ENCODE peak calls at places on chromosomes 2 and 18, in six cellular contexts. One of them, this sample, is unnamed.

GRCh38 chr18:5057348-5058012 is 139.6 kb downstream of the AKAIN1 start:
- DNase-seq in stimulated activated CD8-positive, alpha-beta memory T cell treated with anti-CD3 and anti-CD28 coated beads, Interleukin-2, amount 100 ng/mL, for 48 hours: peak
- DNase-seq in nucleus accumbens: peak
- DNase-seq in GM23338: peak
- DNase-seq in EH: peak
- DNase-seq in BE2C: peak
- DNase-seq in this sample: peak

GRCh38 chr2:130727286-130727924 is 1.5 kb upstream of the GPR148 start:
- DNase-seq in GM23338: peak
- DNase-seq in EH: peak
- DNase-seq in BE2C: peak
- DNase-seq in stimulated activated CD8-positive, alpha-beta memory T cell treated with anti-CD3 and anti-CD28 coated beads, Interleukin-2, amount 100 ng/mL, for 48 hours: peak
- DNase-seq in nucleus accumbens: peak
- DNase-seq in this sample: peak

GRCh38 chr2:202069189-202070050 is 3.6 kb upstream of the KIAA2012 start:
- DNase-seq in stimulated activated CD8-positive, alpha-beta memory T cell treated with anti-CD3 and anti-CD28 coated beads, Interleukin-2, amount 100 ng/mL, for 48 hours: no peak
- DNase-seq in nucleus accumbens: no peak
- DNase-seq in BE2C: no peak
- DNase-seq in GM23338: no peak
- DNase-seq in EH: no peak
- DNase-seq in this sample: no peak

GRCh38 chr2:27655155-27655951 is 8.1 kb downstream of the SUPT7L start:
- DNase-seq in stimulated activated CD8-positive, alpha-beta memory T cell treated with anti-CD3 and anti-CD28 coated beads, Interleukin-2, amount 100 ng/mL, for 48 hours: no peak
- DNase-seq in GM23338: peak
- DNase-seq in nucleus accumbens: no peak
- DNase-seq in BE2C: no peak
- DNase-seq in EH: peak
- DNase-seq in this sample: peak

GRCh38 chr2:118292991-118293390 is 204.7 kb downstream of the INSIG2 start:
- DNase-seq in nucleus accumbens: no peak
- DNase-seq in stimulated activated CD8-positive, alpha-beta memory T cell treated with anti-CD3 and anti-CD28 coated beads, Interleukin-2, amount 100 ng/mL, for 48 hours: no peak
- DNase-seq in EH: peak
- DNase-seq in BE2C: no peak
- DNase-seq in GM23338: no peak
- DNase-seq in this sample: no peak

GRCh38 chr2:30404354-30405265 is 42.4 kb upstream of the LCLAT1 start:
- DNase-seq in nucleus accumbens: no peak
- DNase-seq in EH: peak
- DNase-seq in GM23338: peak
- DNase-seq in stimulated activated CD8-positive, alpha-beta memory T cell treated with anti-CD3 and anti-CD28 coated beads, Interleukin-2, amount 100 ng/mL, for 48 hours: no peak
- DNase-seq in BE2C: no peak
- DNase-seq in this sample: peak

GRCh38 chr2:236081171-236081570 is 87.0 kb downstream of the GBX2 start:
- DNase-seq in nucleus accumbens: no peak
- DNase-seq in GM23338: no peak
- DNase-seq in BE2C: no peak
- DNase-seq in EH: no peak
- DNase-seq in stimulated activated CD8-positive, alpha-beta memory T cell treated with anti-CD3 and anti-CD28 coated beads, Interleukin-2, amount 100 ng/mL, for 48 hours: no peak
- DNase-seq in this sample: no peak

GRCh38 chr2:96526615-96527014 is 9.9 kb upstream of the ARID5A start:
- DNase-seq in GM23338: no peak
- DNase-seq in nucleus accumbens: no peak
- DNase-seq in BE2C: no peak
- DNase-seq in stimulated activated CD8-positive, alpha-beta memory T cell treated with anti-CD3 and anti-CD28 coated beads, Interleukin-2, amount 100 ng/mL, for 48 hours: no peak
- DNase-seq in EH: no peak
- DNase-seq in this sample: no peak

GRCh38 chr2:53610260-53610659 is 157.3 kb upstream of the CHAC2 start:
- DNase-seq in EH: no peak
- DNase-seq in nucleus accumbens: no peak
- DNase-seq in stimulated activated CD8-positive, alpha-beta memory T cell treated with anti-CD3 and anti-CD28 coated beads, Interleukin-2, amount 100 ng/mL, for 48 hours: no peak
- DNase-seq in BE2C: no peak
- DNase-seq in GM23338: no peak
- DNase-seq in this sample: no peak

GRCh38 chr18:46264255-46264654 is 160.1 kb downstream of the HAUS1 start:
- DNase-seq in EH: peak
- DNase-seq in GM23338: peak
- DNase-seq in BE2C: no peak
- DNase-seq in nucleus accumbens: no peak
- DNase-seq in stimulated activated CD8-positive, alpha-beta memory T cell treated with anti-CD3 and anti-CD28 coated beads, Interleukin-2, amount 100 ng/mL, for 48 hours: no peak
- DNase-seq in this sample: peak

GRCh38 chr2:133788391-133788790 is 220.1 kb upstream of the NCKAP5 start:
- DNase-seq in BE2C: no peak
- DNase-seq in GM23338: no peak
- DNase-seq in stimulated activated CD8-positive, alpha-beta memory T cell treated with anti-CD3 and anti-CD28 coated beads, Interleukin-2, amount 100 ng/mL, for 48 hours: no peak
- DNase-seq in EH: peak
- DNase-seq in nucleus accumbens: no peak
- DNase-seq in this sample: no peak